ENCODE peak calls at places on chromosomes 16 and 17, in five cellular contexts. R is fibroblast of the aortic adventitia; I is CD4-positive, alpha-beta T cell; E is fibroblast of lung; S is RWPE1. G is an unnamed sample.

GRCh38 chr17:39027037-39027436 is 59.8 kb upstream of the FBXO47 start:
- DNase-seq in R (peak), I (no peak), E (peak), S (peak), G (peak)

GRCh38 chr16:59148312-59148711 is 414.2 kb upstream of the GOT2 start:
- DNase-seq in R (no peak), I (no peak), E (no peak), S (no peak), G (no peak)

GRCh38 chr17:58329035-58329807 is 626 bp upstream of the TSPOAP1 start:
- DNase-seq in R (no peak), I (peak), E (no peak), S (no peak), G (peak)

GRCh38 chr17:8209909-8210760 is at the start of gene AURKB:
- DNase-seq in R (peak), I (peak), E (peak), S (peak), G (peak)

GRCh38 chr17:46877466-46877865 is 26.1 kb downstream of the WNT9B start:
- DNase-seq in R (no peak), I (no peak), E (no peak), S (no peak), G (no peak)

GRCh38 chr17:40341808-40342574 is 22.5 kb downstream of the GJD3 start:
- DNase-seq in R (peak), I (no peak), E (peak), S (peak), G (no peak)

GRCh38 chr16:68478526-68479249 is 30.4 kb upstream of the SMPD3 start:
- DNase-seq in R (no peak), I (no peak), E (no peak), S (no peak), G (no peak)

GRCh38 chr17:10605221-10605783 is 51.8 kb downstream of the MYH3 start:
- DNase-seq in R (no peak), I (no peak), E (no peak), S (no peak), G (no peak)

GRCh38 chr16:71426880-71427615 is 14.8 kb downstream of the TLE7 start:
- DNase-seq in R (no peak), I (no peak), E (no peak), S (no peak), G (no peak)

GRCh38 chr16:26599786-26600107 is 467.0 kb upstream of the C16orf82 start:
- DNase-seq in R (no peak), I (no peak), E (no peak), S (no peak), G (no peak)

GRCh38 chr17:49397586-49397985 is 17.1 kb downstream of the PHB1 start:
- DNase-seq in R (no peak), I (no peak), E (no peak), S (no peak), G (no peak)

GRCh38 chr17:73562896-73563295 is 81.3 kb downstream of the SDK2 start:
- DNase-seq in R (no peak), I (no peak), E (no peak), S (peak), G (no peak)

GRCh38 chr17:75908201-75908600 is 3.5 kb upstream of the MRPL38 start:
- DNase-seq in R (no peak), I (no peak), E (peak), S (no peak), G (no peak)

GRCh38 chr17:38742431-38743308 is 5.5 kb downstream of the PCGF2 start:
- DNase-seq in R (peak), I (no peak), E (peak), S (no peak), G (no peak)

GRCh38 chr17:50207792-50208567 is 6.5 kb upstream of the COL1A1 start:
- DNase-seq in R (no peak), I (no peak), E (no peak), S (no peak), G (no peak)

GRCh38 chr17:35069311-35069710 is 5.8 kb upstream of the RFFL start:
- DNase-seq in R (peak), I (no peak), E (peak), S (no peak), G (no peak)

GRCh38 chr16:80459331-80459777 is 81.4 kb upstream of the DYNLRB2 start:
- DNase-seq in R (peak), I (no peak), E (peak), S (no peak), G (no peak)

GRCh38 chr16:19991614-19992013 is 82.1 kb downstream of the GPR139 start:
- DNase-seq in R (no peak), I (no peak), E (no peak), S (no peak), G (no peak)

GRCh38 chr17:44222112-44222869 is 2.8 kb upstream of the UBTF start:
- DNase-seq in R (peak), I (no peak), E (peak), S (peak), G (peak)

GRCh38 chr17:75810216-75810615 is 25.6 kb downstream of the UNK start:
- DNase-seq in R (no peak), I (no peak), E (no peak), S (no peak), G (no peak)

GRCh38 chr17:64357191-64357981 is 33.3 kb downstream of the PECAM1 start:
- DNase-seq in R (peak), I (no peak), E (peak), S (peak), G (no peak)

GRCh38 chr16:53714080-53715050 is 10.4 kb downstream of the FTO start:
- DNase-seq in R (peak), I (no peak), E (no peak), S (no peak), G (no peak)

GRCh38 chr16:57532251-57532625 is 4.1 kb downstream of the CCDC102A start:
- DNase-seq in R (no peak), I (no peak), E (no peak), S (no peak), G (peak)

GRCh38 chr17:5050281-5050680 is 15.1 kb upstream of the SLC52A1 start:
- DNase-seq in R (no peak), I (no peak), E (no peak), S (no peak), G (no peak)

GRCh38 chr17:72121164-72122001 is 563 bp downstream of the SOX9 start:
- DNase-seq in R (peak), I (no peak), E (peak), S (peak), G (peak)

GRCh38 chr16:55189975-55190636 is 133.9 kb upstream of the IRX6 start:
- DNase-seq in R (no peak), I (no peak), E (no peak), S (no peak), G (no peak)

GRCh38 chr17:17810374-17811248 is 26.2 kb downstream of the SREBF1 start:
- DNase-seq in R (peak), I (no peak), E (peak), S (no peak), G (no peak)

GRCh38 chr17:8436169-8436932 is 667 bp downstream of the NDEL1 start:
- DNase-seq in R (peak), I (peak), E (peak), S (peak), G (peak)

GRCh38 chr17:16937431-16937830 is 34.5 kb downstream of the TNFRSF13B start:
- DNase-seq in R (no peak), I (no peak), E (no peak), S (no peak), G (no peak)

DNA sequence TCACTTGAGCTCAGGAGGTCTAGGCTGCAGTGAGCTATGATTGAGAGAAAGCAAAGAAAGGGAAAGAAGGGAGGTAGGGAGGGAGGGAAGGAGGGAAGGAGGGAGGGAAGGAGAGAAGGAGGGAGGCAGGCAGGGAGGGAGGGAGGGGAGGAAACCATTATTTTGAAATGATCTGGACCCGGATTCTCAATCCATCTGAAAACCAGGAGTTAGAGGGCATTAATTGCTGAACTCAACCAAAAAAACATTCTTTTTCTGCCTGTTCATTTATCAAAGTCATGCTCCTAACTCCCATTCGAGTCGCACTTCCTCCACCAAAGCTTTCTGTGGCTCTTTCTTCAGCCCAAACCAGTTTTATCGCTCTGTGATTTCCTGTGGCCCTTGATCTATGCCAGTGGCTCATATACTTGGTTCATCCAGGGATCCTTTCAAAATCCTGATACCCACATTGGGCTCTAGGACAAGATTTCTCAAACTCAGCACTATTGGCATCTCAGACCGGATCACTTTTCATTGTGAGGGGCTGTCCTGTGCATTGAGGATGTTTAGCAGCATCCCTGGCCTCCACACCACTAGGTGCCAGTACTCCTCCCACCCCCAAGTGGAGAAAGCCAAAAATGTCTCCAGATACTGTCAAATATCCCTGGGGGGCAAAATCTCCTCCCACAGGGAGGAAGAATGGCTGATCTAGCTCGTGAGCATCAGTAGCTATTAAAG is 38.2 kb downstream of the CMTM4 start:
- DNase-seq in R (no peak), I (no peak), E (no peak), S (no peak), G (no peak)
- TF ChIP-seq CTCF in R (no peak), I (no peak), E (no peak), S (no peak), G (no peak)

DNA sequence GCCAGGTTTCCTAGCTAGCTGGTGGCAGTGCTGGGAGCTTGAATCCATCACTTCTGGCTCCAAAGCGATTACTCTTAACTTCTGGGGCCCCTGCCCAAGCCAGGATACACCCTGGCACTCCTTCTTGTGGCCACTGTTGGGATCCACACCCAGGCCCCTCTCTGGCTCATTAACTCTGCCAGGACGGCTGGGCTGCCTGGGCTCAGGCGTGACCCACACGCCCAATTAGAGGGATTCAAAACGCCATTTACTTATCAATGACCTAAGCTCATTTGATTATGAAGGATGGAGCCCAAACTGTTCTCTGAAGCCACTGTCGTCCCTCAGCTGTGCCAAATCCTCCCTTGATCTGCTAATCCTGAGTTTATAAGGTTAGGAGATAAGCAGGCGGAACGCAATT is 79.7 kb upstream of the BRD7 start:
- DNase-seq in R (no peak), I (no peak), E (no peak), S (peak), G (no peak)
- TF ChIP-seq CTCF in R (no peak), I (no peak), E (no peak), S (no peak), G (no peak)

GRCh38 chr16:27869411-27869810 is 194.1 kb downstream of the GSG1L start:
- DNase-seq in R (no peak), I (no peak), E (no peak), S (no peak), G (no peak)

GRCh38 chr16:27863377-27863776 is 200.1 kb downstream of the GSG1L start:
- DNase-seq in R (no peak), I (no peak), E (no peak), S (no peak), G (no peak)

GRCh38 chr16:27870116-27870798 is 193.3 kb downstream of the GSG1L start:
- DNase-seq in R (no peak), I (no peak), E (no peak), S (no peak), G (no peak)

GRCh38 chr16:27862953-27863352 is 200.6 kb downstream of the GSG1L start:
- DNase-seq in R (no peak), I (no peak), E (no peak), S (no peak), G (no peak)

GRCh38 chr16:27867122-27868110 is 196.1 kb downstream of the GSG1L start:
- DNase-seq in R (peak), I (peak), E (peak), S (peak), G (peak)
- TF ChIP-seq CTCF in R (peak), I (peak), E (peak), S (no peak), G (peak)

GRCh38 chr16:426115-426905 is 861 bp downstream of the RAB11FIP3 start:
- DNase-seq in R (no peak), I (no peak), E (no peak), S (peak), G (no peak)

GRCh38 chr16:425740-426114 is 278 bp downstream of the RAB11FIP3 start:
- DNase-seq in R (no peak), I (no peak), E (no peak), S (peak), G (no peak)

GRCh38 chr16:424033-424622 is 1.3 kb upstream of the RAB11FIP3 start:
- DNase-seq in R (peak), I (no peak), E (peak), S (peak), G (no peak)

GRCh38 chr16:424623-425081 is 797 bp upstream of the RAB11FIP3 start:
- DNase-seq in R (no peak), I (no peak), E (peak), S (no peak), G (no peak)

DNA sequence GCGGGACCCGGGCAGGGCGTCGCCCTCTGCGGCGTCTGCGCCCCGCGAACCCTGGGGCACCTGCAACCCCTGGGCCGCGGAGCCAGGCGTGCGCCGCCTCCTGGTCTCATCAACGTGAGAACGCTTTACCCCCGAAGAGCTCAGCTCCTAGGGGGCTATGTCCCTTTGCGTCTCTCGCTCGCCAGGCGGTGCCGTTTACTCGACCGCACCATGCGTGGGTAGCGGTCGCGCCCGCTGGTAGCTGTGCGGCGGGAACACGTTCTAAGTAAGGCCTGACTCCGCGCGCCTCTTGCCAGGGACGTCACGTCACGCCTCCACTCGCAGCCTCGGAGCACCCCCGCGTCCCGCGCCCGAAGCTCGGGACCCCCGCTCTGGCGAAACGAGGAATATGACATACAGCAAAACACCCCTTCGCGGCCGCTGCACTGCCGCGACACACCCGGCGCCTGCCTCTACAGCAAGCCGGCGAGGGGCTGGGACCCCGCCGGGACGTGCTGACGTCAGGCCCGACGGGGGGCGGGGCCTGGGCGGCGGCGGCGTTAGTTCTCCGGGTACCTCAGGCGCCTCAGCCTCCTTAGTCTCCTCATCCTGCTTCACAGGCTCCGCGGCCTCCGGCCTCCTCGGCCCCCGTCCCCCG is at the start of gene RAB11FIP3:
- DNase-seq in R (peak), I (peak), E (peak), S (peak), G (peak)
- TF ChIP-seq CTCF in R (peak), I (peak), E (no peak), S (no peak), G (no peak)

DNA sequence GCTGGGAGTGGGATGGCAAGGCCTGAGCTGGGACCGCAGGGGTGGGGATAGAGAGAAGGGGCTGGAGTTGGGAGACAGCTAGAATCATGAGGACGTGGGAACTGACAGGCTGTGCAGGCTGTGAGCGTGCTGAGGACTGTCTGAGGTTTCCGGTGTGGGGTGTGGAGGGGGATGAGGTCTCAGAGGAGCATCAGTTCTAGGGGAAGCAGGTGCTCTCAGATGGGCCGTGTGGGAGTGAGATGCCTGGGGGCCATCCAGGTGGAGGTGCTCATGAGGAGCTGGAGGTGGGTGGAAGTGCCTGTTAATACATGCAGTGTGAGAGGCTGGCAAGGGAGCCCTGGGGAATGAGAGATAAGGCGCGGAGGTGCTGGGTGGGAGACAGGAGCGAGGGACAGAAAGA is 27.2 kb downstream of the HASPIN start:
- DNase-seq in R (no peak), I (peak), E (no peak), S (no peak), G (no peak)
- TF ChIP-seq CTCF in R (no peak), I (no peak), E (no peak), S (no peak), G (no peak)

G was measured in GM10248.